ENCODE peak calls at places on chromosomes 4 and X, in five cellular contexts. B is Peyer's patch; P is IMR-90; L is PC-3; T is CD4-positive, alpha-beta memory T cell. E is an unnamed sample. For H3K36me3, the result is how much of the 10 kb centered on the place peaks cover.

GRCh38 chr4:106210021-106210420 is 106.0 kb downstream of the TBCK start:
- DNase-seq in T (no peak), L (no peak), B (no peak), P (no peak), E (no peak)

GRCh38 chrX:153764786-153765137 is 713 bp downstream of the PLXNB3 start:
- DNase-seq in B (no peak), P (no peak), L (no peak), T (no peak), E (no peak)

GRCh38 chrX:26253526-26253925 is 37.6 kb downstream of the MAGEB5 start:
- DNase-seq in B (no peak), L (no peak), T (no peak), P (no peak), E (no peak)

GRCh38 chr4:89894654-89895652 is at the start of gene MMRN1:
- DNase-seq in T (peak), L (no peak), P (no peak), B (no peak), E (peak)

GRCh38 chr4:25180524-25181131 is 20.4 kb upstream of the SEPSECS start:
- DNase-seq in T (peak), B (peak), L (peak), P (peak), E (peak)

GRCh38 chrX:39298821-39299220 is 497.6 kb downstream of the MID1IP1 start:
- DNase-seq in B (no peak), P (no peak), L (no peak), T (no peak), E (no peak)

GRCh38 chr4:41079871-41080565 is 134.3 kb downstream of the APBB2 start:
- DNase-seq in L (no peak), T (no peak), B (no peak), P (no peak), E (no peak)

GRCh38 chr4:48801739-48802138 is 21.7 kb upstream of the FRYL start:
- DNase-seq in B (no peak), T (no peak), L (peak), P (no peak), E (no peak)

GRCh38 chrX:54237014-54237413 is 54.0 kb upstream of the FAM120C start:
- DNase-seq in B (no peak), T (no peak), P (no peak), L (no peak), E (no peak)

GRCh38 chr4:174066806-174067205 is 216.7 kb downstream of the FBXO8 start:
- DNase-seq in P (no peak), L (no peak), T (no peak), B (no peak), E (no peak)

GRCh38 chr4:73259552-73260140 is 1.0 kb upstream of the ANKRD17 start:
- DNase-seq in T (peak), L (no peak), P (no peak), B (no peak), E (peak)

GRCh38 chr4:84948056-84948455 is 18.4 kb downstream of the WDFY3 start:
- DNase-seq in T (no peak), L (no peak), P (peak), B (no peak), E (no peak)

GRCh38 chr4:6987566-6987920 is 55.6 kb upstream of the TADA2B start:
- DNase-seq in P (peak), L (peak), B (no peak), T (no peak), E (peak)

GRCh38 chr4:104591505-104591904 is 96.8 kb upstream of the CXXC4 start:
- DNase-seq in P (no peak), T (no peak), L (no peak), B (no peak), E (no peak)

GRCh38 chrX:136220535-136220934 is 30.7 kb downstream of the MAP7D3 start:
- DNase-seq in B (no peak), P (no peak), L (peak), T (no peak), E (no peak)

GRCh38 chr4:56007154-56007553 is 58.4 kb downstream of the CEP135 start:
- DNase-seq in P (no peak), B (no peak), L (no peak), T (no peak), E (no peak)

GRCh38 chrX:79065696-79066095 is 78.8 kb upstream of the GPR174 start:
- DNase-seq in T (no peak), B (peak), L (no peak), P (no peak), E (peak)

GRCh38 chrX:3443186-3443585 is 96.7 kb upstream of the MXRA5 start:
- DNase-seq in T (no peak), P (no peak), L (no peak), B (no peak), E (no peak)

GRCh38 chrX:53714580-53715335 is 28.2 kb upstream of the HUWE1 start:
- DNase-seq in B (peak), L (peak), P (peak), T (peak), E (peak)

GRCh38 chr4:10107111-10108091 is 9.2 kb downstream of the WDR1 start:
- DNase-seq in L (peak), T (no peak), P (peak), B (no peak), E (no peak)

GRCh38 chrX:80812176-80812575 is 2.5 kb upstream of the BRWD3 start:
- DNase-seq in T (peak), P (peak), L (peak), B (peak), E (peak)

GRCh38 chr4:100799767-100800539 is 282.1 kb upstream of the EMCN start:
- DNase-seq in B (no peak), L (no peak), T (no peak), P (no peak), E (no peak)

DNA sequence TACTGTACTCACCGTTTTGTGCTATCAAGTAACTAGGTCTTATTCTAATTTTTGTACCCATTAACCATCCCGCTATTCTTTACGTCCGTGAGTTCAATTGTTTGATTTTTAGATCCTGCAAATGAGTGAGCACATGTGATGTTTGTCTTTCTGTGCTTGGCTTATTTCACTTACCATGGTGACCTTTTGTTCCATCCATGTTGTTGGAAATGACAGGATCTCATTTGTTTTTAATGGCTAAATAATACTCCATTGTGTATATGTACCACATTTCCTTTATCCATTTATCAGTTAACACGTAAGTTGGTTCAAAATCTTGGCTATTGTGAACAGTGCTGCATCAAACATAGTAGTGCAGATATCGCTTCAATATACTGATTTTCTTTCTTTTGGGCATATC is 48.3 kb downstream of the USP9X start:
- DNase-seq in B (no peak), T (no peak), L (no peak), P (no peak), E (no peak)
- H3K36me3 ChIP-seq in B (under half), T (under half), L (under half), P (under half), E (half or more)

DNA sequence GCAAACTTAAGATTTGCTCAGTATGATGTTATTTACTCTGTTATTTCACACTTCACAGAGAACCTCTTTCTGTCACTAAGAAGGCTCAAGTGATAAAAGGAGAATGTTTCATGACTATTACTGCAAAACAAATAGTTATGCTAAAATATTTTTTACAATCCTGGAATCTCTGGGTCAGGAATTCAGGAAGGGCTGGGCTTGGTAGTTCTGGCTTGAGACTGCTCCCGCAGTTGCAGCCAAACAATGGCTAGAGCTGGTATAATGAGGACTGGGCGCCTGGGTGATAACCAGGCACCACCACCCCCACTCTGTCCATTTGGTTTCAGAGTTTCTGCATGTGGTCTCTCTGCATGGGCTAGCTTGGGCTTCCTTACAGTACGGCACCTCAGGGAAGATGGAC is 28.7 kb upstream of the SPP1 start:
- DNase-seq in T (no peak), L (no peak), B (no peak), P (no peak), E (no peak)
- H3K36me3 ChIP-seq in T (under half), L (under half), B (under half), P (under half), E (under half)

GRCh38 chr4:39452153-39452859 is 6.4 kb downstream of the RPL9 start:
- DNase-seq in B (no peak), L (no peak), P (no peak), T (no peak), E (no peak)

GRCh38 chr4:39452860-39453587 is 5.7 kb downstream of the RPL9 start:
- DNase-seq in B (no peak), L (no peak), P (no peak), T (no peak), E (no peak)

GRCh38 chr4:39450618-39451017 is 8.1 kb downstream of the RPL9 start:
- DNase-seq in P (no peak), L (no peak), B (no peak), T (no peak), E (no peak)

GRCh38 chr4:39453738-39454137 is 5.0 kb downstream of the RPL9 start:
- DNase-seq in B (no peak), L (no peak), P (no peak), T (no peak), E (no peak)

GRCh38 chr4:39451423-39452023 is 7.2 kb downstream of the RPL9 start:
- DNase-seq in B (no peak), P (no peak), L (no peak), T (no peak), E (no peak)
- H3K36me3 ChIP-seq in B (under half), P (under half), L (under half), T (under half), E (half or more)

DNA sequence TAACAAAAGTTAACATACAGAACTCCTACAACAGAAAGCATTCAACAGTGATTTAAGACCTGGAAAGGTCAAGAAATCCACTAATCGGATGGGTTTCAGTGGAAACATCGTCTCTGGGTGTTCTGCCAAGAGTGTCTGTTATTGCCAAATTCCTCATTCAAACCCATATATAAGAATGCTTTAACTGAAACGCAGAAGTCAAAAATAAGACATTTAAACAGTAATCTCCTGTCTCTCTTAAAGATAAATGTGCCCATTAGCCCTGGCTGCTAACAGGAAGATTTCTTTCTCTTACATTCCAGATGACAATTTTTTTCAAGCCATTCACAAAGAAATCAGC is 31.5 kb downstream of the DCTD start:
- DNase-seq in L (no peak), T (no peak), P (peak), B (no peak), E (no peak)
- H3K36me3 ChIP-seq in L (under half), T (under half), P (under half), B (under half), E (under half)

DNA sequence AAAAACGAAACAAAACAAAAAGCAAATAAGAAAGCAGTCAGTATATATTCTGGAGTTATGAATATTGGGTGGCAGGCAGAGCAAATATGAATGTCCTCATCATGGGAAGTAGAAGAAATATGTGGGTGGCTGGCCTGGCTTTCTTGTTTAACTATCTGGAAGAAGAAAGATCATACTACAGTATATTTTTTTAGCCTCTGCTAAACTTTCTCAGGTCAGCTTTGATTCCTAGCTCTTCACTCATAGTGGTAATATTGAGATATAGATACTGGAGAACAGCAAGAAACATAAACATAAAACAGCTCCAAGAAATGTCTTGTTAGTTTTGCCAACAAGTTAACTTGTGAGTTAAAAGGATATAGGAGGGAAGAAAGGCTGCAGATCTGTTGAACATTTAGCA is 192.4 kb downstream of the SOWAHB start:
- DNase-seq in B (no peak), T (no peak), P (peak), L (no peak), E (no peak)
- H3K36me3 ChIP-seq in B (under half), T (under half), P (under half), L (under half), E (under half)

GRCh38 chr4:112557676-112558411 is 41.9 kb upstream of the NEUROG2 start:
- DNase-seq in B (no peak), P (no peak), T (no peak), L (no peak), E (no peak)
- H3K36me3 ChIP-seq in B (under half), P (under half), T (under half), L (under half), E (half or more)

E was measured in OCI-LY7.